ENCODE peak calls at places on chromosomes 13 and 19, in four cellular contexts. S is K562, J is A549, Q is IMR-90. A is an unnamed sample.
A peak's percentile ranks its signal among the peaks of the same experiment; 100 is the strongest.

GRCh38 chr13:26022538-26023292 is 29.1 kb downstream of the SHISA2 start:
- DNase-seq in S (no peak), J (peak; percentile 2), Q (peak; percentile 47), A (no peak)

GRCh38 chr13:98900442-98900841 is 77.4 kb downstream of the DOCK9 start:
- DNase-seq in S (no peak), J (no peak), Q (no peak), A (no peak)

GRCh38 chr13:59442946-59443345 is 720.8 kb downstream of the DIAPH3 start:
- DNase-seq in S (no peak), J (no peak), Q (peak; percentile 45), A (no peak)

GRCh38 chr19:7986321-7987083 is 18.9 kb downstream of the ELAVL1 start:
- DNase-seq in S (no peak), J (peak; percentile 35), Q (peak; percentile 82), A (no peak)

GRCh38 chr13:102817907-102818306 is 19.0 kb downstream of the BIVM start:
- DNase-seq in S (no peak), J (no peak), Q (no peak), A (no peak)

GRCh38 chr13:75468098-75468497 is 13.9 kb downstream of the TBC1D4 start:
- DNase-seq in S (no peak), J (no peak), Q (peak; percentile 53), A (no peak)

GRCh38 chr19:58356236-58356970 is 3.1 kb upstream of the A1BG start:
- DNase-seq in S (no peak), J (no peak), Q (peak; percentile 43), A (no peak)

GRCh38 chr13:47588676-47589075 is 412.4 kb downstream of the SUCLA2 start:
- DNase-seq in S (no peak), J (no peak), Q (no peak), A (no peak)

GRCh38 chr19:19460761-19461265 is 54.5 kb downstream of the TSSK6 start:
- DNase-seq in S (no peak), J (no peak), Q (peak; percentile 30), A (no peak)

GRCh38 chr13:29676941-29677452 is 81.5 kb upstream of the SLC7A1 start:
- DNase-seq in S (no peak), J (peak; percentile 2), Q (peak; percentile 2), A (no peak)

GRCh38 chr19:48999481-49000325 is 6.0 kb downstream of the RUVBL2 start:
- DNase-seq in S (peak; percentile 56), J (peak; percentile 85), Q (peak; percentile 67), A (no peak)

GRCh38 chr13:98979012-98979411 is 1.1 kb upstream of the DOCK9 start:
- DNase-seq in S (no peak), J (no peak), Q (no peak), A (no peak)

GRCh38 chr19:50248413-50248812 is 45.0 kb downstream of the MYH14 start:
- DNase-seq in S (no peak), J (no peak), Q (no peak), A (no peak)

GRCh38 chr19:51602189-51602854 is 27.9 kb downstream of the SIGLEC5 start:
- DNase-seq in S (no peak), J (no peak), Q (no peak), A (no peak)

GRCh38 chr13:112791662-112792440 is 102.0 kb downstream of the ATP11A start:
- DNase-seq in S (no peak), J (no peak), Q (no peak), A (no peak)

GRCh38 chr19:18085702-18086457 is 854 bp downstream of the IL12RB1 start:
- DNase-seq in S (no peak), J (no peak), Q (no peak), A (no peak)

GRCh38 chr13:91381371-91381770 is 17.1 kb upstream of the GPC5 start:
- DNase-seq in S (no peak), J (peak; percentile 27), Q (peak; percentile 28), A (no peak)

GRCh38 chr13:20573636-20574035 is 6.7 kb downstream of the IFT88 start:
- DNase-seq in S (no peak), J (no peak), Q (no peak), A (no peak)

GRCh38 chr13:43057653-43058317 is 34.4 kb downstream of the DNAJC15 start:
- DNase-seq in S (no peak), J (no peak), Q (no peak), A (no peak)

GRCh38 chr13:27168870-27169525 is 2.6 kb downstream of the USP12 start:
- DNase-seq in S (no peak), J (no peak), Q (peak; percentile 39), A (no peak)

GRCh38 chr13:90362718-90363117 is 984.8 kb upstream of the MIR17HG start:
- DNase-seq in S (no peak), J (peak; percentile 39), Q (peak; percentile 0), A (no peak)

GRCh38 chr19:44731081-44731480 is 17.4 kb upstream of the BCL3 start:
- DNase-seq in S (no peak), J (no peak), Q (no peak), A (no peak)

GRCh38 chr13:44049546-44049945 is 169.8 kb downstream of the LACC1 start:
- DNase-seq in S (no peak), J (no peak), Q (no peak), A (no peak)

GRCh38 chr19:6402834-6403608 is 10.1 kb upstream of the GTF2F1 start:
- DNase-seq in S (peak; percentile 4), J (no peak), Q (peak; percentile 52), A (no peak)

GRCh38 chr13:41075034-41075433 is 13.7 kb downstream of the WBP4 start:
- DNase-seq in S (peak; percentile 21), J (peak; percentile 24), Q (peak; percentile 49), A (no peak)

GRCh38 chr19:17576758-17577532 is 21.5 kb downstream of the COLGALT1 start:
- DNase-seq in S (peak; percentile 97), J (peak; percentile 84), Q (no peak), A (no peak)

GRCh38 chr13:112781881-112782361 is 92.1 kb downstream of the ATP11A start:
- DNase-seq in S (no peak), J (no peak), Q (no peak), A (no peak)

GRCh38 chr13:38417241-38417640 is 67.6 kb downstream of the UFM1 start:
- DNase-seq in S (no peak), J (no peak), Q (no peak), A (no peak)

GRCh38 chr13:31898383-31899071 is 133.0 kb upstream of the FRY start:
- DNase-seq in S (no peak), J (no peak), Q (no peak), A (no peak)
- TF ChIP-seq ELK1 in S (no peak), J (no peak), Q (no peak), A (no peak)

GRCh38 chr19:9913237-9914000 is 22.9 kb downstream of the OLFM2 start:
- DNase-seq in S (peak; percentile 68), J (no peak), Q (no peak), A (no peak)
- TF ChIP-seq ELK1 in S (no peak), J (no peak), Q (no peak), A (no peak)

GRCh38 chr13:28297341-28297740 is 159.0 kb downstream of the PAN3 start:
- DNase-seq in S (no peak), J (no peak), Q (no peak), A (no peak)

GRCh38 chr13:28301839-28302238 is 163.5 kb downstream of the PAN3 start:
- DNase-seq in S (no peak), J (no peak), Q (no peak), A (no peak)

GRCh38 chr13:28299941-28300340 is 161.6 kb downstream of the PAN3 start:
- DNase-seq in S (no peak), J (no peak), Q (no peak), A (no peak)
- TF ChIP-seq ELK1 in S (no peak), J (no peak), Q (no peak), A (no peak)

GRCh38 chr19:33998739-33999345 is 173.5 kb upstream of the LSM14A start:
- DNase-seq in S (no peak), J (peak; percentile 16), Q (no peak), A (no peak)

GRCh38 chr19:33997690-33998089 is 174.6 kb upstream of the LSM14A start:
- DNase-seq in S (no peak), J (no peak), Q (no peak), A (no peak)

DNA sequence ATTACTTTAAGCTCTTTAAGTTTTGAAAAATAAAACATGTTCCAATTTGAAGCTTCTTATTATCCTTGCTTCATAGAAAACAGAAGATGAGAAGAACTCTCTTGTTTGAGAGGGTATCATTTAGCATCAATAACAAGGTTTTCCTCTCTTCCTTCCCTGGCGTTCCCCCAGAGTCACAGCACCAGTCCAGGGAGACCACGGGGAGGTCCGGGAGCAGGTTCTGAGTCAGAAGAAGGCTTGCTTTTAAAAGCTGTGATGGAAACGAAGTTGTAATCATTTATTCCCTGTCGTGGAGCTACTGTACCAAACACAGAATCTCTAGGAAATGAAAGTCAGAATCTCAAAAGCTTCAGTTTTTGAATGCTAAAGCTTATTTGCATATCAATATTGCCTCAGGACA is 174.0 kb upstream of the LSM14A start:
- DNase-seq in S (no peak), J (peak; percentile 24), Q (no peak), A (no peak)
- TF ChIP-seq ELK1 in S (no peak), J (no peak), Q (no peak), A (no peak)

A was measured in GM12878.